ENCODE peak calls at places on chromosomes 1 and 21, in eight cellular contexts. P is GM23248, A is neural progenitor cell, N is hepatocyte, G is PC-3, I is HCT116, O is SK-N-SH, M is GM23338. R is an unnamed sample.

GRCh38 chr21:42983102-42983501 is 8.7 kb downstream of the PKNOX1 start:
- DNase-seq in O (no peak), I (no peak), A (no peak), G (peak; percentile 26), P (no peak), N (no peak), M (no peak), R (no peak)

GRCh38 chr1:87432685-87433084 is 104.0 kb downstream of the LMO4 start:
- DNase-seq in G (no peak), M (no peak), I (no peak), N (no peak), P (no peak), A (no peak), O (no peak), R (no peak)

GRCh38 chr1:100219457-100219856 is 30.2 kb downstream of the DBT start:
- DNase-seq in P (no peak), I (no peak), M (no peak), A (no peak), G (no peak), N (no peak), O (no peak), R (no peak)

GRCh38 chr1:203985044-203985443 is 87.9 kb upstream of the SOX13 start:
- DNase-seq in G (no peak), M (peak; percentile 97), O (no peak), A (peak; percentile 90), N (no peak), P (no peak), I (no peak), R (no peak)

GRCh38 chr1:82778612-82779011 is 977.9 kb downstream of the ADGRL2 start:
- DNase-seq in A (peak; percentile 4), G (peak; percentile 54), M (peak; percentile 66), P (peak; percentile 31), I (no peak), N (peak; percentile 22), O (no peak), R (no peak)

GRCh38 chr1:223712856-223713494 is 636 bp downstream of the CAPN2 start:
- DNase-seq in M (no peak), N (no peak), I (no peak), A (peak; percentile 41), O (no peak), G (no peak), P (peak; percentile 58), R (no peak)

GRCh38 chr1:195019385-195019784 is 1588.9 kb downstream of the KCNT2 start:
- DNase-seq in M (no peak), P (no peak), O (no peak), A (peak; percentile 8), G (no peak), N (no peak), I (peak; percentile 18), R (no peak)

GRCh38 chr1:58290685-58291372 is 255.7 kb downstream of the OMA1 start:
- DNase-seq in P (peak; percentile 47), O (no peak), I (no peak), M (peak; percentile 85), A (peak; percentile 81), G (no peak), N (peak; percentile 72), R (no peak)

GRCh38 chr1:17375651-17376050 is 3.7 kb downstream of the PADI6 start:
- DNase-seq in I (no peak), G (no peak), P (no peak), O (no peak), M (no peak), N (no peak), A (no peak), R (no peak)

GRCh38 chr1:177384461-177384860 is 213.7 kb downstream of the BRINP2 start:
- DNase-seq in I (no peak), P (peak; percentile 86), G (peak; percentile 44), M (no peak), O (no peak), N (no peak), A (no peak), R (no peak)

GRCh38 chr1:169741666-169742394 is 8.0 kb upstream of the SELE start:
- DNase-seq in P (peak; percentile 66), N (peak; percentile 12), I (no peak), O (no peak), M (no peak), G (no peak), A (no peak), R (no peak)

GRCh38 chr1:185314416-185314815 is 2.6 kb downstream of the IVNS1ABP start:
- DNase-seq in O (no peak), M (peak; percentile 46), G (peak; percentile 4), I (no peak), P (peak; percentile 51), N (peak; percentile 20), A (peak; percentile 18), R (no peak)

DNA sequence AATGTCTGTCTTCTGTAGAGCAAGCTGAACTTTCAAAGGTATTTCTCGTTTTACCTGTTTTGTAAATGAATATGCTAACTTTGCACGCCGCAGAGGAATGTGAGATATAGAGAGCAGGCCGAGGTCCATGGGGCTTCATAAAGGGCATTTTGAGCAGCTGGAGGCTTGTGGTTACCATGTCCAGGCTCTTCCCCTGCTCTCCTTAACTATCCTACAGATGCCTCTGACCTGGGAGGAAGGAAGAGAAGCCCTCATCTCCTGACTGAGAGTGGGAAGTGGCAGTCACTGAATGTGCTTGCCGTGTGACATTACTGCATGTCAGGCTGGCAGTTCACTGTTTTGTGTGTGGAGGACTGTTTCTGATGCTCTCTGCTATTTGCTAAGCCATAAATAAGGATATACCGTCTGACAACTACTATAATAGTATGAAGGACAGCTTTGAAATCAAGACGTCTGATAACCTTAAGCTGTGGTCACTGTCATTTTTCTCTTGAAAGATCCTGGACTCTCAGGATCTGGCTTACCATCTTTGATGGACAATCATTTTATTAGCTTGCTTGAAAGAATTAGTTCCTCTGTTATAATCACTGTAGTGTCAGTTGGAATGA is 92.2 kb downstream of the DYRK1A start:
- DNase-seq in P (no peak), O (no peak), A (no peak), I (no peak), N (no peak), M (peak; percentile 65), G (peak; percentile 25), R (no peak)
- H3K4me1 ChIP-seq in P (peaks cover 66% of the 10 kb centered on the region), O (peaks cover 39% of the 10 kb centered on the region), A (peaks cover 45% of the 10 kb centered on the region), I (peaks cover 26% of the 10 kb centered on the region), N (peaks cover 58% of the 10 kb centered on the region), M (peaks cover 69% of the 10 kb centered on the region), G (peaks cover 27% of the 10 kb centered on the region), R (peaks cover 49% of the 10 kb centered on the region)

GRCh38 chr1:160083968-160084770 is 2.8 kb downstream of the KCNJ9 start:
- DNase-seq in I (peak; percentile 48), M (peak; percentile 95), N (peak; percentile 87), A (peak; percentile 78), G (peak; percentile 84), O (peak; percentile 72), P (peak; percentile 46), R (no peak)
- TF ChIP-seq EZH2phosphoT487 in I (no peak), M (no peak), N (no peak), A (no peak), G (no peak), O (no peak), P (no peak), R (no peak)

DNA sequence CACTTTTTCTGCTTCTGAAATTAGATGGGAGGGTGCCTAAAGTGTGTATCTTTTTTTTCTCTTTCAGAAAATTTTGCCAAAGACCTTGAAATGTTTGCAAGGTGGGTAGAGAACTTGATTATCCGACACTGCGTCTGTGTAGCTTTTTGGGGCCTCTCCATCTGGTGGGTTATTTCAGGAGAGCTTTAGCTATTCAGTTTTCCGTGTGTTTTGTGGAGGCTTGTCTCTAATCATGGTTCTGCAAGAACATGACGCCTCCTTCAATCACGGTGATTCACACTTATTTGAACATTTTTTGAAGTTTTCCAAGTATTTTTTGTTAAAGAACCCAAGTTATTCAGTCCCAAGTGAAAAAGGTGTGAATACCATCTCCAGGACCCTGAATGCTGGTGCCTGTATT is 4.4 kb downstream of the CENPS start:
- DNase-seq in P (no peak), I (no peak), A (no peak), O (no peak), G (no peak), N (no peak), M (no peak), R (no peak)
- H3K4me1 ChIP-seq in P (peaks cover 10% of the 10 kb centered on the region), I (peaks cover 18% of the 10 kb centered on the region), A (peaks cover 4% of the 10 kb centered on the region), O (peaks cover 9% of the 10 kb centered on the region), G (peaks cover 5% of the 10 kb centered on the region), N (peaks cover 11% of the 10 kb centered on the region), M (no peaks in the 10 kb centered on the region), R (peaks cover 30% of the 10 kb centered on the region)

GRCh38 chr1:235632538-235633219 is 16.9 kb downstream of the GNG4 start:
- DNase-seq in A (peak; percentile 46), G (peak; percentile 24), M (no peak), O (no peak), P (peak; percentile 80), N (no peak), I (no peak), R (no peak)
- TF ChIP-seq EZH2phosphoT487 in A (no peak), G (no peak), M (no peak), O (no peak), P (no peak), N (no peak), I (no peak), R (no peak)

GRCh38 chr1:32286763-32287162 is 5.1 kb upstream of the HDAC1 start:
- DNase-seq in N (no peak), O (no peak), I (no peak), G (no peak), M (peak; percentile 47), P (no peak), A (no peak), R (no peak)
- H3K4me1 ChIP-seq in N (no peaks in the 10 kb centered on the region), O (no peaks in the 10 kb centered on the region), I (peaks cover 22% of the 10 kb centered on the region), G (peaks cover 24% of the 10 kb centered on the region), M (peaks cover 4% of the 10 kb centered on the region), P (peaks cover 6% of the 10 kb centered on the region), A (no peaks in the 10 kb centered on the region), R (peaks cover 21% of the 10 kb centered on the region)

GRCh38 chr1:162207862-162208261 is 138.4 kb downstream of the NOS1AP start:
- DNase-seq in O (no peak), P (no peak), I (no peak), A (no peak), G (no peak), N (no peak), M (no peak), R (no peak)
- TF ChIP-seq EZH2phosphoT487 in O (no peak), P (no peak), I (no peak), A (no peak), G (no peak), N (no peak), M (no peak), R (no peak)